ENCODE peak calls at places on chromosome 10, in five cellular contexts. I is heart right ventricle, T is HFF-Myc, S is A549, C is kidney. A is an unnamed sample.

GRCh38 chr10:64430690-64431323 is 909.6 kb downstream of the REEP3 start:
- DNase-seq in I (no peak), T (no peak), S (peak; percentile 41), C (no peak), A (no peak)

GRCh38 chr10:91521444-91521843 is 111.3 kb downstream of the HECTD2 start:
- DNase-seq in I (no peak), T (no peak), S (no peak), C (no peak), A (no peak)

GRCh38 chr10:123860209-123860608 is 31.4 kb downstream of the CPXM2 start:
- DNase-seq in I (no peak), T (no peak), S (no peak), C (no peak), A (no peak)

GRCh38 chr10:96858038-96858705 is 26.1 kb downstream of the LCOR start:
- DNase-seq in I (no peak), T (no peak), S (no peak), C (no peak), A (no peak)

GRCh38 chr10:72248477-72249151 is 25.1 kb upstream of the DDIT4 start:
- DNase-seq in I (peak; percentile 81), T (no peak), S (peak; percentile 60), C (peak; percentile 95), A (no peak)

GRCh38 chr10:655184-655583 is 34.3 kb downstream of the DIP2C start:
- DNase-seq in I (no peak), T (no peak), S (no peak), C (no peak), A (no peak)

GRCh38 chr10:106360870-106361269 is 803.6 kb downstream of the SORCS1 start:
- DNase-seq in I (no peak), T (peak; percentile 2), S (no peak), C (no peak), A (no peak)

GRCh38 chr10:48254745-48255144 is 19.8 kb downstream of the FRMPD2 start:
- DNase-seq in I (no peak), T (no peak), S (no peak), C (no peak), A (no peak)

GRCh38 chr10:80460399-80461207 is 6.5 kb downstream of the TSPAN14 start:
- DNase-seq in I (no peak), T (no peak), S (no peak), C (peak; percentile 89), A (no peak)

GRCh38 chr10:60200012-60200681 is 189.5 kb downstream of the ANK3 start:
- DNase-seq in I (no peak), T (no peak), S (no peak), C (no peak), A (no peak)

GRCh38 chr10:63901916-63902315 is 380.7 kb downstream of the REEP3 start:
- DNase-seq in I (no peak), T (no peak), S (no peak), C (no peak), A (no peak)

GRCh38 chr10:49484501-49485230 is 54.3 kb downstream of the ERCC6 start:
- DNase-seq in I (no peak), T (no peak), S (no peak), C (no peak), A (peak; percentile 18)

GRCh38 chr10:60883187-60883586 is 60.8 kb downstream of the RHOBTB1 start:
- DNase-seq in I (no peak), T (peak; percentile 31), S (peak; percentile 55), C (no peak), A (no peak)

GRCh38 chr10:73730153-73730906 is 13.8 kb upstream of the SEC24C start:
- DNase-seq in I (peak; percentile 86), T (peak; percentile 79), S (peak; percentile 93), C (peak; percentile 95), A (peak; percentile 45)

GRCh38 chr10:132199854-132200311 is 13.1 kb downstream of the DPYSL4 start:
- DNase-seq in I (no peak), T (no peak), S (no peak), C (peak; percentile 72), A (no peak)

DNA sequence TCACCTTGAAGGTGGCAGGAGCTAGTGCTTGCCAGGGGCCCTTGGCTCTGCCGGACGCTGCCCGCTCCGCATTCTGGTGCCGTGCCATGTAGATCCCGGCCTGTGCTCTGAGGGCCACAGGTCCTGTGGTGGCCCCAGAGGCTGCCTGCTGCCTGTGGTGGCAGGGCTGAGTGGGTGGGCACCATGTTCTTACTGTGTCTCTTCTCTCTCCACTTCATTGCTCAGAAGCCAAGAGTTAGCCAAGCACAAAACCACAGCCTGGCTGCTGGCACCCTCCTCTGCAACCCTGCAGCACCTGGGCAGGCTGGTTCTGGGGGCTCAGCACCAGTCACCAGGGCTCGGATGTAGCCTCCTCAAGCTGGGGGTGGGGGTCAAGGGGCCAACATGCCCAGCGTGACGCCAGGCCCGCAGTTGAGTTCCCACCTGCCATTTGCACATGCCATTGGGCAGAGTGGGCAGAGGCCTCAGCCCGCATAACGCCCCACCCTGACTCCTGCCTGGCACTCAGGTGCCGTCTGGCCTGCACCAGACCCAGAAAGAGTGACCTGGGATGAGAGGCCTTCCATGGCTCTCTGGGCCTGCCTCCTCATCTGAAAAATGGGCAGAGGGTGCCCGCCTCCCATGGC is 16.3 kb downstream of the ZMIZ1 start:
- DNase-seq in I (peak; percentile 48), T (no peak), S (no peak), C (peak; percentile 90), A (no peak)
- H3K4me3 ChIP-seq in I (no peak overlapping the region), T (no peak overlapping the region), S (no peak overlapping the region), C (no peak overlapping the region), A (no peak overlapping the region)

GRCh38 chr10:23657677-23658076 is 218.8 kb downstream of the OTUD1 start:
- DNase-seq in I (no peak), T (no peak), S (no peak), C (no peak), A (no peak)

DNA sequence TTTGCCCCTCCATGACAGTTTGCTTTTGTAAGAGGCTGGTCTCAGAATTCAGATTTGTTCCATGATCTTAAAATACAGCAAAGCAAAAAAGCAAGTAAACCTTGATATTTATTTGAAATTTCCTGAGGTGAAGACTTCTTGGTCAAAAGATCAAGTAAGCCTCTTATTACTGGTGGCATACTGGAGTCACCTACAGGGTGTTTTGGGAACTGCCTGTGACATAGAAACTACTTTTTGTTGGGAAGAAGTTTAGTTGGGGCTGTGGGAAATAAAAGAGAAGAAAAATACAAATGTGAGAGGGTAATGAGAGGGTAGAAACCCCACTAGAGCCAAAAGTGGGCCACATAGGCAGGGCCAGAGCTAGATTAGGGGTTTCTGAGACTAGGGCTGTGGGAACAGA is 217.9 kb downstream of the OTUD1 start:
- DNase-seq in I (no peak), T (no peak), S (no peak), C (no peak), A (no peak)
- TF ChIP-seq CTCF in I (peak; percentile 48), T (no peak), S (no peak), C (peak; percentile 67), A (no peak)

GRCh38 chr10:42428534-42428933 is 209.8 kb downstream of the ZNF33B start:
- DNase-seq in I (no peak), T (peak; percentile 6), S (no peak), C (no peak), A (no peak)

GRCh38 chr10:42431095-42431494 is 207.3 kb downstream of the ZNF33B start:
- DNase-seq in I (no peak), T (no peak), S (no peak), C (no peak), A (no peak)
- H3K4me3 ChIP-seq in I (no peak overlapping the region), T (no peak overlapping the region), S (no peak overlapping the region), C (no peak overlapping the region), A (no peak overlapping the region)

GRCh38 chr10:35632027-35632426 is 10.1 kb downstream of the FZD8 start:
- DNase-seq in I (no peak), T (no peak), S (no peak), C (no peak), A (no peak)
- TF ChIP-seq CTCF in I (no peak), T (no peak), S (peak; percentile 40), C (peak; percentile 8), A (no peak)

DNA sequence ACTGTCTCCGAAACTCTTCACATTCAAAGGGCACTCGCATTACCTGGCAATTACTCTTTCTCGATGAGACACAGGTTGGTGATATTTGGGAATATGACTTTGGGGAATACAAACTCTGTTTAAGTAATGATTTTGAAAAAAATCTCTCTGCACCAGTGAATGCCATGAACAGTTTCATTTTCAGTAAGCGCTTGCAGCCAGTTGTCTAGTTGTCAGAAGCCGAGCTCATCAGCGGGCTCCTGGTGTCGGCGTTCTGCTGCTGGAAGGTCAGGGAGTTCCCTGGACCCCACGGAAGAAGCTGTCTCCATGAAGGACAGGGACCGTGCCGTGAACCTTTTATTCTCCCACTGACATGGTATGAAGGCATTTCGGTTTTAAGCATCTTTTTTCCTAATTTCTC is 57.7 kb downstream of the PTPRE start:
- DNase-seq in I (no peak), T (no peak), S (no peak), C (no peak), A (no peak)
- H3K4me3 ChIP-seq in I (no peak overlapping the region), T (no peak overlapping the region), S (no peak overlapping the region), C (no peak overlapping the region), A (no peak overlapping the region)

GRCh38 chr10:116691079-116691398 is 51.3 kb downstream of the HSPA12A start:
- DNase-seq in I (no peak), T (no peak), S (no peak), C (no peak), A (no peak)
- TF ChIP-seq CTCF in I (no peak), T (no peak), S (peak; percentile 2), C (no peak), A (no peak)

GRCh38 chr10:57992321-57993077 is 275.2 kb downstream of the IPMK start:
- DNase-seq in I (no peak), T (no peak), S (peak; percentile 12), C (no peak), A (no peak)

GRCh38 chr10:57988964-57989363 is 278.7 kb downstream of the IPMK start:
- DNase-seq in I (no peak), T (no peak), S (no peak), C (no peak), A (no peak)

GRCh38 chr10:57996536-57996935 is 271.2 kb downstream of the IPMK start:
- DNase-seq in I (no peak), T (no peak), S (no peak), C (no peak), A (no peak)

GRCh38 chr10:57993302-57993701 is 274.4 kb downstream of the IPMK start:
- DNase-seq in I (no peak), T (no peak), S (peak; percentile 10), C (no peak), A (no peak)
- H3K4me3 ChIP-seq in I (no peak overlapping the region), T (no peak overlapping the region), S (no peak overlapping the region), C (no peak overlapping the region), A (no peak overlapping the region)

GRCh38 chr10:100792544-100792943 is 47.2 kb downstream of the PAX2 start:
- DNase-seq in I (no peak), T (no peak), S (no peak), C (no peak), A (no peak)

GRCh38 chr10:100791254-100792058 is 46.1 kb downstream of the PAX2 start:
- DNase-seq in I (no peak), T (no peak), S (no peak), C (no peak), A (no peak)

GRCh38 chr10:100788027-100788900 is 42.9 kb downstream of the PAX2 start:
- DNase-seq in I (no peak), T (no peak), S (no peak), C (peak; percentile 43), A (no peak)

GRCh38 chr10:100790761-100791208 is 45.4 kb downstream of the PAX2 start:
- DNase-seq in I (no peak), T (no peak), S (no peak), C (no peak), A (no peak)

DNA sequence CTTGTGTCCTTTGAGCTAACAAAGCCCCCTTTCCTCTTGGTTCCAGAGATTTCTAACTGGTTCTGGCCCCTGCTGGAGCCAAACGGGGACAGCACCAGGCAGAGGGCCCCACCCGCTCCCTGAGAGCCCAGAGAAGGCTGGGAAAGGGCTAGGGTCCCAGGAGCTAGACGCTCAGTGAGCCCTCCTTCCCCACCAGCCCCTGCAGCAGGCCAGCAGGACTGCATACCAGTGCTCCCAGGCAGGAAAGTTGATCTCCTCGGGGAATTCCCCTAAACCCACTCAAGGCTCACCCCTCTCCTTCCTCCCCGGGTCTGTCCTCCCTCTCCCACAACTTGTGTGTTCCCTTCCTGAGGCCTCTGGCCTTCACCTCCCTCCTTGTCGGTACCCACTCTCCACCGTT is 47.7 kb downstream of the PAX2 start:
- DNase-seq in I (no peak), T (no peak), S (no peak), C (no peak), A (no peak)
- TF ChIP-seq CTCF in I (no peak), T (no peak), S (no peak), C (no peak), A (no peak)